ENCODE peak calls at places on chromosomes 4 and X, in five cellular contexts. E is K562, D is H1, J is GM12878, Y is HepG2. B is an unnamed sample.
A peak's percentile ranks its signal among the peaks of the same experiment; 100 is the strongest.

GRCh38 chrX:47174846-47175587 is 18.6 kb upstream of the UBA1 start:
- DNase-seq in E (no peak), D (no peak), J (no peak), Y (no peak), B (no peak)

GRCh38 chrX:20968996-20969395 is 405.2 kb upstream of the CNKSR2 start:
- DNase-seq in E (no peak), D (no peak), J (no peak), Y (no peak), B (no peak)

GRCh38 chrX:67781132-67781531 is 237.3 kb downstream of the AR start:
- DNase-seq in E (no peak), D (no peak), J (no peak), Y (no peak), B (no peak)

GRCh38 chr4:120207021-120207420 is 140.4 kb upstream of the MAD2L1 start:
- DNase-seq in E (no peak), D (no peak), J (no peak), Y (no peak), B (no peak)

GRCh38 chr4:8840006-8840793 is 31.4 kb downstream of the HMX1 start:
- DNase-seq in E (no peak), D (no peak), J (no peak), Y (no peak), B (no peak)

GRCh38 chrX:10529344-10529743 is 91.0 kb downstream of the MID1 start:
- DNase-seq in E (no peak), D (no peak), J (no peak), Y (no peak), B (no peak)

GRCh38 chr4:15479089-15479912 is 9.6 kb downstream of the CC2D2A start:
- DNase-seq in E (peak; percentile 22), D (peak; percentile 73), J (no peak), Y (peak; percentile 77), B (peak; percentile 58)

GRCh38 chr4:153643406-153644016 is 40.6 kb upstream of the TLR2 start:
- DNase-seq in E (peak; percentile 54), D (no peak), J (peak; percentile 50), Y (peak; percentile 66), B (no peak)

GRCh38 chr4:176767183-176767582 is 25.5 kb downstream of the VEGFC start:
- DNase-seq in E (no peak), D (no peak), J (no peak), Y (no peak), B (no peak)

GRCh38 chr4:125132281-125132680 is 182.5 kb upstream of the FAT4 start:
- DNase-seq in E (no peak), D (no peak), J (no peak), Y (no peak), B (no peak)

GRCh38 chr4:83219344-83219990 is 65.1 kb downstream of the COQ2 start:
- DNase-seq in E (no peak), D (no peak), J (peak; percentile 77), Y (no peak), B (no peak)

GRCh38 chr4:4474496-4474895 is 67.4 kb downstream of the STX18 start:
- DNase-seq in E (no peak), D (no peak), J (no peak), Y (no peak), B (no peak)

GRCh38 chr4:25002679-25003078 is 28.1 kb downstream of the LGI2 start:
- DNase-seq in E (no peak), D (no peak), J (no peak), Y (no peak), B (no peak)

GRCh38 chr4:106691749-106692148 is 323.2 kb upstream of the GIMD1 start:
- DNase-seq in E (no peak), D (no peak), J (no peak), Y (no peak), B (no peak)

GRCh38 chrX:2692221-2693122 is 1.4 kb downstream of the CD99 start:
- DNase-seq in E (peak; percentile 51), D (no peak), J (no peak), Y (no peak), B (no peak)

GRCh38 chr4:26410385-26411293 is 79.6 kb downstream of the CCKAR start:
- DNase-seq in E (peak; percentile 15), D (no peak), J (peak; percentile 44), Y (peak; percentile 44), B (no peak)

GRCh38 chrX:7120578-7121219 is 26.8 kb upstream of the STS start:
- DNase-seq in E (no peak), D (no peak), J (no peak), Y (peak; percentile 69), B (no peak)

GRCh38 chr4:8324640-8325239 is 55.2 kb downstream of the HTRA3 start:
- DNase-seq in E (no peak), D (no peak), J (no peak), Y (no peak), B (no peak)

GRCh38 chr4:155271557-155271956 is 63.1 kb downstream of the NPY2R start:
- DNase-seq in E (no peak), D (no peak), J (no peak), Y (no peak), B (no peak)

GRCh38 chrX:153226344-153227190 is 47.5 kb downstream of the MAGEA1 start:
- DNase-seq in E (peak; percentile 95), D (peak; percentile 77), J (no peak), Y (no peak), B (peak; percentile 91)

GRCh38 chr4:24175707-24176106 is 285.9 kb upstream of the PPARGC1A start:
- DNase-seq in E (no peak), D (no peak), J (no peak), Y (no peak), B (no peak)

GRCh38 chr4:10611673-10612072 is 72.9 kb downstream of the CLNK start:
- DNase-seq in E (no peak), D (no peak), J (no peak), Y (no peak), B (no peak)

GRCh38 chr4:141158219-141158618 is 24.9 kb upstream of the RNF150 start:
- DNase-seq in E (peak; percentile 19), D (no peak), J (no peak), Y (peak; percentile 31), B (no peak)

GRCh38 chr4:70728096-70728495 is 6.3 kb downstream of the RUFY3 start:
- DNase-seq in E (no peak), D (no peak), J (no peak), Y (no peak), B (no peak)

GRCh38 chr4:144565558-144566195 is 80.3 kb upstream of the HHIP start:
- DNase-seq in E (no peak), D (no peak), J (no peak), Y (no peak), B (no peak)

GRCh38 chr4:121226362-121226761 is 62.2 kb upstream of the TNIP3 start:
- DNase-seq in E (no peak), D (no peak), J (no peak), Y (no peak), B (no peak)

GRCh38 chrX:87727615-87728014 is 210.0 kb downstream of the KLHL4 start:
- DNase-seq in E (no peak), D (no peak), J (no peak), Y (no peak), B (no peak)

GRCh38 chr4:94304365-94304971 is 38.2 kb downstream of the HPGDS start:
- DNase-seq in E (no peak), D (no peak), J (no peak), Y (peak; percentile 21), B (no peak)

GRCh38 chr4:107900067-107900466 is 31.3 kb upstream of the CYP2U1 start:
- DNase-seq in E (no peak), D (no peak), J (no peak), Y (no peak), B (no peak)

GRCh38 chr4:75169020-75169814 is 236.3 kb downstream of the PARM1 start:
- DNase-seq in E (no peak), D (no peak), J (no peak), Y (no peak), B (no peak)

GRCh38 chrX:151792505-151792904 is 58.0 kb downstream of the CNGA2 start:
- DNase-seq in E (no peak), D (no peak), J (no peak), Y (no peak), B (no peak)

GRCh38 chrX:151793886-151794285 is 59.3 kb downstream of the CNGA2 start:
- DNase-seq in E (no peak), D (no peak), J (no peak), Y (no peak), B (no peak)

GRCh38 chrX:151790421-151791160 is 56.0 kb downstream of the CNGA2 start:
- DNase-seq in E (no peak), D (no peak), J (no peak), Y (no peak), B (no peak)

GRCh38 chrX:151791961-151792360 is 57.4 kb downstream of the CNGA2 start:
- DNase-seq in E (no peak), D (no peak), J (no peak), Y (no peak), B (no peak)

GRCh38 chrX:151789179-151789800 is 54.7 kb downstream of the CNGA2 start:
- DNase-seq in E (no peak), D (no peak), J (no peak), Y (no peak), B (no peak)
- TF ChIP-seq ATF2 in E (no peak), D (no peak), J (no peak), Y (no peak), B (no peak)

DNA sequence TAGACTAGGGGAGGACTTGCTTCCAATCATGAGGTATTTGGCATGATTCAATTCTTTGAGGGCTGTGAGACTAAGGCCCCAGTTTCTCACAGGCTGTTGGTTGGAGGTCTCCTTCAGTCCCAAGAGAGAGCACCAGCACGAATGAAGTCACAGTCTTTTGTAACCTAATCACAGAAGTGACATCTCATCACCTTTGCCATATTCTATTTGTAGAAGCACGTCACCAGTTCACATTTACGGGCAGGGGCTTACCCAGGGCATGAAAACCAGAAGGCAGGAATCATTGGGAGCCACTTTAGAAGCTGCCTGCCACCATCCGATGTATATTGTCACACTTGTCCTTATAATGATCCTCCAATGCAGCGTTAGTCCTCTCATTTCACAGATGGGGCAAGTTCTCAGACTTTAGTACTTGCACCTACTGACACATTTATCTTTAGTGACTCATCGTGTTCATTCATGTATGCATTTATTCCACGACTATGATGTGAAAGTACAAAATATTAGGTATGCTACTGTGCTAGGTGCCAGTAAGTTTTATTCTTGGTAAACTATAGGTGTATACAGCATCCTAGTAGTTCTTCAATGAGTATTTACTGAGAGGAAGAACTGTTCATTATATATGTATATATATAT is 163.8 kb upstream of the PGRMC2 start:
- DNase-seq in E (no peak), D (no peak), J (no peak), Y (no peak), B (no peak)
- TF ChIP-seq ATF2 in E (no peak), D (no peak), J (no peak), Y (no peak), B (no peak)

GRCh38 chrX:1026263-1027015 is 186.0 kb downstream of the CRLF2 start:
- DNase-seq in E (no peak), D (no peak), J (peak; percentile 63), Y (no peak), B (no peak)
- TF ChIP-seq ATF2 in E (no peak), D (no peak), J (peak; percentile 59), Y (no peak), B (no peak)

GRCh38 chrX:38627683-38628082 is 66.3 kb downstream of the TSPAN7 start:
- DNase-seq in E (peak; percentile 61), D (peak; percentile 5), J (no peak), Y (peak; percentile 45), B (peak; percentile 19)
- TF ChIP-seq ATF2 in E (no peak), D (no peak), J (no peak), Y (no peak), B (no peak)

GRCh38 chr4:183806341-183806740 is 98.8 kb upstream of the STOX2 start:
- DNase-seq in E (no peak), D (no peak), J (no peak), Y (no peak), B (no peak)
- TF ChIP-seq ATF2 in E (no peak), D (no peak), J (no peak), Y (no peak), B (no peak)